ENCODE peak calls at places on chromosomes 4 and X, in nine cellular contexts. J is mucosa of descending colon, V is AG20443, H is cardiac fibroblast, S is aorta, B is NCI-H2081 treated with DMSO at 0.1 percent for 48 hours, Y is germinal center, M is epithelial cell of proximal tubule, U is GM23248. R is an unnamed sample.

GRCh38 chrX:5458300-5458699 is 770.4 kb downstream of the NLGN4X start:
- DNase-seq in Y (no peak), H (no peak), U (no peak), V (no peak), J (no peak), M (no peak), S (no peak), B (no peak), R (no peak)

GRCh38 chr4:182975806-182976205 is 58.6 kb upstream of the DCTD start:
- DNase-seq in B (no peak), H (peak; percentile 66), V (peak; percentile 66), S (no peak), Y (no peak), M (peak; percentile 36), U (peak; percentile 92), J (no peak), R (peak; percentile 88)

GRCh38 chrX:101232316-101232715 is 12.7 kb downstream of the DRP2 start:
- DNase-seq in B (no peak), J (no peak), H (no peak), M (no peak), V (no peak), S (no peak), Y (no peak), U (peak; percentile 23), R (no peak)

GRCh38 chr4:40056722-40057539 is at the start of gene N4BP2:
- DNase-seq in B (peak; percentile 46), U (peak; percentile 94), H (peak; percentile 88), M (no peak), J (peak; percentile 81), Y (peak; percentile 79), V (peak; percentile 93), S (peak; percentile 92), R (peak; percentile 94)

GRCh38 chrX:121308276-121308805 is 260.9 kb downstream of the GLUD2 start:
- DNase-seq in Y (peak; percentile 6), J (peak; percentile 27), B (no peak), S (no peak), U (peak; percentile 81), H (peak; percentile 71), M (peak; percentile 61), V (peak; percentile 48), R (peak; percentile 65)

GRCh38 chr4:6986781-6987565 is 56.2 kb upstream of the TADA2B start:
- DNase-seq in B (peak; percentile 67), J (peak; percentile 97), V (peak; percentile 99), Y (peak; percentile 97), M (no peak), H (peak; percentile 97), S (peak; percentile 96), U (peak; percentile 99), R (peak; percentile 98)

GRCh38 chr4:123776267-123776666 is 379.7 kb downstream of the SPRY1 start:
- DNase-seq in U (no peak), S (no peak), B (no peak), J (no peak), Y (no peak), H (no peak), M (no peak), V (no peak), R (no peak)

GRCh38 chrX:283115-283845 is 2.1 kb downstream of the PLCXD1 start:
- DNase-seq in S (peak; percentile 94), J (peak; percentile 96), H (peak; percentile 86), B (no peak), Y (peak; percentile 93), V (peak; percentile 94), U (peak; percentile 94), M (peak; percentile 12), R (peak; percentile 99)

GRCh38 chrX:106862972-106863688 is 40.0 kb downstream of the RIPPLY1 start:
- DNase-seq in V (no peak), S (no peak), M (no peak), B (no peak), J (peak; percentile 38), U (no peak), H (peak; percentile 0), Y (peak; percentile 2), R (peak; percentile 58)

GRCh38 chr4:87555751-87556619 is 26.8 kb upstream of the SPARCL1 start:
- DNase-seq in H (peak; percentile 83), S (peak; percentile 51), U (peak; percentile 96), Y (no peak), J (no peak), V (peak; percentile 76), M (peak; percentile 89), B (no peak), R (peak; percentile 70)

GRCh38 chrX:40423299-40423698 is 157.5 kb upstream of the ATP6AP2 start:
- DNase-seq in M (no peak), U (peak; percentile 19), H (no peak), S (no peak), Y (no peak), V (peak; percentile 18), B (no peak), J (no peak), R (no peak)

GRCh38 chrX:110992611-110993010 is 103.4 kb upstream of the PAK3 start:
- DNase-seq in M (no peak), H (peak; percentile 13), B (no peak), Y (peak; percentile 3), V (peak; percentile 30), S (no peak), J (peak; percentile 31), U (peak; percentile 19), R (no peak)

GRCh38 chrX:129472116-129472515 is 51.2 kb downstream of the SMARCA1 start:
- DNase-seq in U (peak; percentile 67), V (no peak), S (no peak), J (no peak), H (peak; percentile 20), M (no peak), B (no peak), Y (no peak), R (no peak)

GRCh38 chr4:111362891-111363290 is 740.0 kb upstream of the PITX2 start:
- DNase-seq in V (peak; percentile 69), U (peak; percentile 94), J (no peak), S (no peak), H (peak; percentile 19), M (no peak), B (no peak), Y (no peak), R (peak; percentile 42)

GRCh38 chr4:188246488-188246887 is 107.2 kb downstream of the TRIML1 start:
- DNase-seq in H (peak; percentile 2), V (no peak), M (no peak), J (no peak), S (no peak), B (no peak), Y (no peak), U (no peak), R (peak; percentile 60)

GRCh38 chr4:178264001-178264400 is 821.8 kb upstream of the AGA start:
- DNase-seq in V (no peak), U (no peak), J (no peak), S (no peak), Y (no peak), M (no peak), H (no peak), B (no peak), R (no peak)

GRCh38 chr4:101114936-101115372 is 232.4 kb downstream of the PPP3CA start:
- DNase-seq in S (no peak), M (no peak), B (no peak), V (peak; percentile 13), H (peak; percentile 62), Y (no peak), U (peak; percentile 72), J (no peak), R (no peak)

GRCh38 chrX:98956014-98956413 is 1454.1 kb downstream of the PCDH19 start:
- DNase-seq in H (no peak), U (no peak), M (no peak), J (no peak), S (no peak), V (no peak), Y (no peak), B (no peak), R (no peak)

GRCh38 chr4:3436798-3437581 is 4.8 kb upstream of the HGFAC start:
- DNase-seq in B (no peak), S (peak; percentile 74), Y (no peak), M (no peak), U (peak; percentile 83), V (peak; percentile 90), J (peak; percentile 48), H (peak; percentile 40), R (peak; percentile 98)

GRCh38 chrX:91434351-91435168 is at the start of gene PABPC5:
- DNase-seq in M (no peak), S (peak; percentile 88), V (peak; percentile 87), Y (peak; percentile 1), B (peak; percentile 12), J (peak; percentile 24), U (peak; percentile 92), H (peak; percentile 89), R (peak; percentile 82)

GRCh38 chrX:77061022-77061421 is 386.2 kb upstream of the FGF16 start:
- DNase-seq in S (no peak), J (no peak), B (no peak), U (no peak), Y (no peak), V (no peak), H (no peak), M (no peak), R (no peak)

GRCh38 chr4:78560296-78560963 is 8.9 kb downstream of the ANXA3 start:
- DNase-seq in M (no peak), S (no peak), U (peak; percentile 61), H (peak; percentile 88), V (peak; percentile 34), B (no peak), Y (no peak), J (no peak), R (no peak)

GRCh38 chr4:173834151-173834550 is 304.1 kb upstream of the HAND2 start:
- DNase-seq in J (no peak), V (no peak), Y (no peak), U (peak; percentile 33), H (peak; percentile 23), M (no peak), B (no peak), S (no peak), R (no peak)

GRCh38 chrX:114924846-114925245 is 92.6 kb downstream of the IL13RA2 start:
- DNase-seq in V (peak; percentile 25), H (peak; percentile 76), B (no peak), U (peak; percentile 47), Y (no peak), M (no peak), S (no peak), J (no peak), R (no peak)

GRCh38 chr4:67668315-67668714 is 32.6 kb downstream of the UBA6 start:
- DNase-seq in V (no peak), J (no peak), Y (no peak), B (no peak), S (no peak), M (no peak), H (no peak), U (no peak), R (no peak)

GRCh38 chr4:6087669-6088068 is 69.4 kb upstream of the C4orf50 start:
- DNase-seq in J (no peak), S (no peak), M (no peak), H (peak; percentile 12), U (peak; percentile 20), V (no peak), Y (no peak), B (peak; percentile 25), R (no peak)

GRCh38 chr4:173056708-173057107 is 111.9 kb upstream of the GALNT7 start:
- DNase-seq in H (no peak), B (peak; percentile 56), S (no peak), Y (no peak), V (no peak), J (no peak), U (no peak), M (no peak), R (no peak)

GRCh38 chr4:6419452-6420028 is 52.9 kb downstream of the PPP2R2C start:
- DNase-seq in U (peak; percentile 36), J (no peak), V (peak; percentile 40), S (no peak), B (no peak), M (no peak), H (no peak), Y (no peak), R (peak; percentile 83)

GRCh38 chr4:152448038-152448437 is 87.9 kb downstream of the FBXW7 start:
- DNase-seq in Y (no peak), U (no peak), V (no peak), M (no peak), B (no peak), S (no peak), J (no peak), H (no peak), R (no peak)